ENCODE peak calls at places on chromosome 15, in seven cellular contexts. One of them, this sample, is unnamed.

GRCh38 chr15:92892201-92892555 is 7.9 kb upstream of the CHD2 start:
- DNase-seq in thyroid gland: no peak
- DNase-seq in CD4-positive, alpha-beta memory T cell: no peak
- DNase-seq in lower leg skin: no peak
- DNase-seq in WERI-Rb-1: no peak
- DNase-seq in GM23248: no peak
- DNase-seq in dorsolateral prefrontal cortex: no peak
- DNase-seq in this sample: no peak

GRCh38 chr15:76107169-76107568 is 47.4 kb downstream of the TMEM266 start:
- DNase-seq in thyroid gland: peak
- DNase-seq in WERI-Rb-1: no peak
- DNase-seq in CD4-positive, alpha-beta memory T cell: no peak
- DNase-seq in GM23248: peak
- DNase-seq in lower leg skin: no peak
- DNase-seq in dorsolateral prefrontal cortex: no peak
- DNase-seq in this sample: peak

GRCh38 chr15:92770641-92771040 is 115.1 kb upstream of the FAM174B start:
- DNase-seq in WERI-Rb-1: no peak
- DNase-seq in thyroid gland: no peak
- DNase-seq in CD4-positive, alpha-beta memory T cell: no peak
- DNase-seq in lower leg skin: peak
- DNase-seq in GM23248: no peak
- DNase-seq in dorsolateral prefrontal cortex: no peak
- DNase-seq in this sample: no peak

GRCh38 chr15:92803852-92804609 is 96.1 kb upstream of the CHD2 start:
- DNase-seq in GM23248: peak
- DNase-seq in dorsolateral prefrontal cortex: no peak
- DNase-seq in WERI-Rb-1: no peak
- DNase-seq in CD4-positive, alpha-beta memory T cell: no peak
- DNase-seq in lower leg skin: peak
- DNase-seq in thyroid gland: peak
- DNase-seq in this sample: peak

GRCh38 chr15:78552597-78552996 is 12.4 kb downstream of the PSMA4 start:
- DNase-seq in lower leg skin: no peak
- DNase-seq in dorsolateral prefrontal cortex: no peak
- DNase-seq in thyroid gland: no peak
- DNase-seq in CD4-positive, alpha-beta memory T cell: no peak
- DNase-seq in GM23248: no peak
- DNase-seq in WERI-Rb-1: no peak
- DNase-seq in this sample: no peak

GRCh38 chr15:56339594-56339993 is 25.6 kb upstream of the TEX9 start:
- DNase-seq in lower leg skin: no peak
- DNase-seq in GM23248: peak
- DNase-seq in dorsolateral prefrontal cortex: no peak
- DNase-seq in CD4-positive, alpha-beta memory T cell: no peak
- DNase-seq in thyroid gland: no peak
- DNase-seq in WERI-Rb-1: no peak
- DNase-seq in this sample: peak

GRCh38 chr15:68403161-68403941 is 28.6 kb downstream of the ITGA11 start:
- DNase-seq in GM23248: no peak
- DNase-seq in thyroid gland: no peak
- DNase-seq in dorsolateral prefrontal cortex: no peak
- DNase-seq in WERI-Rb-1: no peak
- DNase-seq in lower leg skin: peak
- DNase-seq in CD4-positive, alpha-beta memory T cell: no peak
- DNase-seq in this sample: no peak

GRCh38 chr15:37102315-37103021 is 2.1 kb upstream of the MEIS2 start:
- DNase-seq in CD4-positive, alpha-beta memory T cell: no peak
- DNase-seq in WERI-Rb-1: peak
- DNase-seq in GM23248: peak
- DNase-seq in dorsolateral prefrontal cortex: no peak
- DNase-seq in thyroid gland: no peak
- DNase-seq in lower leg skin: no peak
- DNase-seq in this sample: no peak

GRCh38 chr15:101064795-101065569 is 145.8 kb downstream of the LRRK1 start:
- DNase-seq in lower leg skin: no peak
- DNase-seq in GM23248: no peak
- DNase-seq in WERI-Rb-1: no peak
- DNase-seq in dorsolateral prefrontal cortex: no peak
- DNase-seq in CD4-positive, alpha-beta memory T cell: no peak
- DNase-seq in thyroid gland: no peak
- DNase-seq in this sample: no peak

GRCh38 chr15:51907136-51907862 is 64.3 kb downstream of the LEO1 start:
- DNase-seq in thyroid gland: peak
- DNase-seq in GM23248: peak
- DNase-seq in WERI-Rb-1: no peak
- DNase-seq in CD4-positive, alpha-beta memory T cell: no peak
- DNase-seq in dorsolateral prefrontal cortex: no peak
- DNase-seq in lower leg skin: no peak
- DNase-seq in this sample: no peak

GRCh38 chr15:86163771-86164170 is 84.1 kb downstream of the AGBL1 start:
- DNase-seq in lower leg skin: no peak
- DNase-seq in WERI-Rb-1: no peak
- DNase-seq in GM23248: no peak
- DNase-seq in CD4-positive, alpha-beta memory T cell: no peak
- DNase-seq in thyroid gland: no peak
- DNase-seq in dorsolateral prefrontal cortex: no peak
- DNase-seq in this sample: no peak

GRCh38 chr15:41284425-41285177 is 47.8 kb downstream of the OIP5 start:
- DNase-seq in dorsolateral prefrontal cortex: no peak
- DNase-seq in WERI-Rb-1: no peak
- DNase-seq in thyroid gland: peak
- DNase-seq in CD4-positive, alpha-beta memory T cell: peak
- DNase-seq in lower leg skin: peak
- DNase-seq in GM23248: peak
- DNase-seq in this sample: peak

GRCh38 chr15:88912500-88912921 is 668 bp downstream of the MFGE8 start:
- DNase-seq in WERI-Rb-1: peak
- DNase-seq in lower leg skin: no peak
- DNase-seq in thyroid gland: peak
- DNase-seq in dorsolateral prefrontal cortex: no peak
- DNase-seq in CD4-positive, alpha-beta memory T cell: no peak
- DNase-seq in GM23248: peak
- DNase-seq in this sample: no peak

GRCh38 chr15:88908697-88909621 is 4.2 kb downstream of the MFGE8 start:
- DNase-seq in GM23248: no peak
- DNase-seq in lower leg skin: peak
- DNase-seq in CD4-positive, alpha-beta memory T cell: no peak
- DNase-seq in thyroid gland: no peak
- DNase-seq in WERI-Rb-1: no peak
- DNase-seq in dorsolateral prefrontal cortex: no peak
- DNase-seq in this sample: no peak

GRCh38 chr15:88908123-88908522 is 5.1 kb downstream of the MFGE8 start:
- DNase-seq in CD4-positive, alpha-beta memory T cell: no peak
- DNase-seq in dorsolateral prefrontal cortex: no peak
- DNase-seq in lower leg skin: peak
- DNase-seq in WERI-Rb-1: no peak
- DNase-seq in thyroid gland: no peak
- DNase-seq in GM23248: no peak
- DNase-seq in this sample: no peak

GRCh38 chr15:88911766-88912118 is 1.4 kb downstream of the MFGE8 start:
- DNase-seq in CD4-positive, alpha-beta memory T cell: no peak
- DNase-seq in dorsolateral prefrontal cortex: no peak
- DNase-seq in WERI-Rb-1: peak
- DNase-seq in GM23248: peak
- DNase-seq in lower leg skin: peak
- DNase-seq in thyroid gland: peak
- DNase-seq in this sample: peak

DNA sequence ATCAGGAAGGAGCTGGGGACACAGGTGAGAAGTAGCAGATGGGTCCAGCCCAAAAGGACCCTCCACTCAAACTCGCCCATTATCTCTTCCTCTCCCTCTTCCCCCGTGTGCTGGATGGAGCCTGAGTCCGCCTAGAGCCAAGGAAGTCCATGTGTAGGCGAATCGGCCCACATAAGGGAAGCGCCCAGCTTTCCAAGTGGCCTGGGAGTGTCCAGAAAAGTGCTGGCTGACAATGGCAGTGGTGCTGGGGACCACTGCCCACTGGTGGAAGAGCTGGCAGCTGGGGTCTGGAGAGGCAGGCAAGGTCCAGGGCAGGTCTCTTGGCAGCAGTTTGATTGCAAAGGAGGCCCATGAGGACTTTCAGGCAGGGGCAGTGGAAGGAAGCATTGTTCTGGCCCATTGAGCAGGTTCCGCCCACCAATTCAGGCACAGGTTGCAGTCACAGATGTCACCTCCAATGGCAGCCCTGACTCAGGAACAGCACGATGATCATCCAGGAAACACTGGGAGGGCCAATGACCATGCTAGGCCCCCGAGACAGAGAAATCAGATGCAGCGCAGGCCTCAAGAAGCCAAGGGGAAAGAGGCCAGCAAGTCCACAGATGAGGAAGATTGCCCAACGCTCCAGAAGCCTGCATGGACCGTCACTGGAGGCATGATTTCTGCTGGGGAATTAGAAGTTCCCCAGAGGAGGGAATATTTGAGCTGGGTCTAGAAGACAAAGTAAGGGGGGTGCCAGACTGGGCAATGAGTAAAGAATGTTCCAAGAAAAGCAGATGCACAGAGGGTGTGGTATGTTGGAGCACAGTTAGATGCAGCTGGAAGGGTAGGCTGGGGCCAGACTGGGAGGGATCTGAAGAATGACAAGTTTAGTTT is 3.0 kb downstream of the MFGE8 start:
- DNase-seq in GM23248: peak
- DNase-seq in lower leg skin: peak
- DNase-seq in WERI-Rb-1: no peak
- DNase-seq in CD4-positive, alpha-beta memory T cell: no peak
- DNase-seq in thyroid gland: peak
- DNase-seq in dorsolateral prefrontal cortex: no peak
- DNase-seq in this sample: no peak
- H3K4me3 ChIP-seq in GM23248: no peak
- H3K4me3 ChIP-seq in lower leg skin: no peak
- H3K4me3 ChIP-seq in WERI-Rb-1: no peak
- H3K4me3 ChIP-seq in CD4-positive, alpha-beta memory T cell: no peak
- H3K4me3 ChIP-seq in thyroid gland: no peak
- H3K4me3 ChIP-seq in dorsolateral prefrontal cortex: no peak
- H3K4me3 ChIP-seq in this sample: no peak

DNA sequence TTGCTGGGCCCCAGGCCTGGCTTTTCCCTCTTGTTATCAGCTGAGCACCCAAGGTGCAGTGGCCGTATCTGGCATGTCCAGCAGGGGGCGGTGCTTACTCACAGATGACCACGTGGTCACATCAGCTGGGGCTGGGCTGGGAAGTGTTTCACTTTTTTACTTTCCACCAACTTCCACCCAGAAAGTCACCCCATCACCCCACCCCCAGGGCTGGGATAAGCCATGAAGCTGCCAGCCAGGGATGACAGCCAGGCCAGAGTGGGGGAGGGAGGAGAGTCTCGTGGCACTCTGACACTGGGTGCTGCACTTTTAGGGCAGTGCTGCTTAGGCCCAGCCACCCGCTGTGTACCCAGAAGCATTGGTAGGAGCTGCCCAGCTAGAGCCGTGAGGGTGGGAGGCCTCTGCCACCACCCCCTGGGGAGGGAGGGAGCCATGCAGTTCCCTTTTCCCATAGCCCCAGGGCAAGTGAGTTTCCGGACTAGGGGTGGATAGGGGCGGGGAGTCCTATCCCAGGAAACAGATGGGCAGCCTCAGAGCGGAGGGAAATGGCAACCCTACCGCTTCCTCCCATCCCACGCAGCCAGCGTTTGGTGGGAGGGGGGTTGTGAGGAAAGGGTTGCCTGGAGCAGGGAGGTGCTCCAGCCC is 6.1 kb downstream of the PPCDC start:
- DNase-seq in dorsolateral prefrontal cortex: peak
- DNase-seq in WERI-Rb-1: peak
- DNase-seq in GM23248: peak
- DNase-seq in CD4-positive, alpha-beta memory T cell: peak
- DNase-seq in thyroid gland: peak
- DNase-seq in lower leg skin: peak
- DNase-seq in this sample: peak
- H3K4me3 ChIP-seq in dorsolateral prefrontal cortex: no peak
- H3K4me3 ChIP-seq in WERI-Rb-1: peak
- H3K4me3 ChIP-seq in GM23248: peak
- H3K4me3 ChIP-seq in CD4-positive, alpha-beta memory T cell: no peak
- H3K4me3 ChIP-seq in thyroid gland: no peak
- H3K4me3 ChIP-seq in lower leg skin: no peak
- H3K4me3 ChIP-seq in this sample: no peak

DNA sequence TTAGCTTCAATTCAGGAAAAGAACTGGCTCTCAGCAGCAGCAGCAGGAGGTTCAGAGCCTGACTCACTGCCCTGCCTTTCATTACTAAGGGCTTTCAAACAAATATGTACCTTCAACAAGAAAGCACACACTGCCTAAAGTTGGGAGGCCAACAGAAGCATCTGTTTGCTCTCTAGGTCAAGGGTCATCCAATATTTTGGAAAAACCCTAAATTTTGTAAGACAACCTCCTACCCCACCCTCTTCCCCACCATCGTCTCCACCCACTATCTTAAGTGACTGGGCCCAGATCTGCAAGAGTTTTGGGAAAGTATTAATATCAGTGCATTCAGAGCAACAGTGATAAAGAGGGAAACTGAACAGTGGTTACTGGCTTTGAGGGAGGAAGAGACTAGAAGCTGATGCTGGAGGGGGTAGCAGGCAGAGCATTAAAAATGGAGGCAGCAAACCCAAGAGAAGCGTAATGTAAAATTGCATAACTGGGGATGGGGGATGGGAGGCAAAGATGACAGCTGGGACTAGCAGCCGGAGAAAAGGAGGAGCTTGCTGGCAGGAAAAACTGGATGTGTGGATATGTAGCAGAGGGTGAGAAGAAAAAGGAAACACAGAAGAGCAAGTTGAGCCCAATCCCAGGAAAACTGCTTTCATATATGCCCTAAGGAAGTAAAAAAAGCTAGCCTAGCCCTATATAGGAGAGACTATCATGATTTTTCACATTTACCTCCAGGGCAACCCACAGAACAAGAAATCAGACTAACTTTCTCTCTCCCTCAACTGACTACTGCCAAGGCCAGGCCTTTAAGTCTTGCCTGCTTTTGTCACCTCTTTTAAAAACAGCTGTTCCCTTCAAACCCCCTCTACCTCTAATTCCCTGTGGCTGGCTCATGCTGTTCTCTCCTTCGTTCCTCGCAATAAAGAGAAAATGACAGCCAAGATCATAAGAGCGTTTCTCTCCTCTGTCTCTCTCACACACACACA is 31.5 kb downstream of the NPTN start:
- DNase-seq in GM23248: peak
- DNase-seq in thyroid gland: no peak
- DNase-seq in WERI-Rb-1: peak
- DNase-seq in dorsolateral prefrontal cortex: no peak
- DNase-seq in CD4-positive, alpha-beta memory T cell: no peak
- DNase-seq in lower leg skin: no peak
- DNase-seq in this sample: peak
- H3K4me3 ChIP-seq in GM23248: peak
- H3K4me3 ChIP-seq in thyroid gland: no peak
- H3K4me3 ChIP-seq in WERI-Rb-1: no peak
- H3K4me3 ChIP-seq in dorsolateral prefrontal cortex: peak
- H3K4me3 ChIP-seq in CD4-positive, alpha-beta memory T cell: no peak
- H3K4me3 ChIP-seq in lower leg skin: no peak
- H3K4me3 ChIP-seq in this sample: no peak

DNA sequence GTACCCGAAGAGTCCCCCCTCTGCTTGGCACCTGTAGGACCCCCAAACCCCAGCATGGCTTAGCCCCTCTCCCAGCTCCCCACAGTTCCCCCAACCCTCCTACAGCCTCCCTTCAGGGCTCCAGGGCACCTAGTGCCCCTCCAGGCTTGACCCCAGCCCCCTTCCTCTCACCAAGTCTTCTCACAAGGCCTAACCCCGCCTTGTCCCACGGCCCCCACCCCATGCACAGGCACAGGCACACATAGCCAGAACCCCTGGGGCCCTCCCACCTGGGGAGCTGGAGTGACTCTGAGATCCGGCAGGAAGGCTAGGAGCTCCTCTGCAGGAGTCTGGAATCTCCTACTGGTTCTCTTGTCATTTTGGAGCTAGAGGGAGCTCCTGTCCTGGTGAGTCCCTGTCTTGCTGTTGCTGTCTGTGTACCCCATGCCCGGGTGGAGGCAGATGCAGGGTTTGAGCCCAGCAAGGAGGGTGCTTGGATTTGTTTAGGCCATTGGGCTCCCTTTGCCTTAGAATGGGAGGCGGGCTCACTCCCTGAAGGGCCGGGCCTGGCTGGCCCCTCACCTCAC is 39.6 kb downstream of the KLF13 start:
- DNase-seq in GM23248: peak
- DNase-seq in WERI-Rb-1: no peak
- DNase-seq in thyroid gland: peak
- DNase-seq in CD4-positive, alpha-beta memory T cell: no peak
- DNase-seq in lower leg skin: peak
- DNase-seq in dorsolateral prefrontal cortex: no peak
- DNase-seq in this sample: no peak
- H3K4me3 ChIP-seq in GM23248: no peak
- H3K4me3 ChIP-seq in WERI-Rb-1: no peak
- H3K4me3 ChIP-seq in thyroid gland: no peak
- H3K4me3 ChIP-seq in CD4-positive, alpha-beta memory T cell: peak
- H3K4me3 ChIP-seq in lower leg skin: no peak
- H3K4me3 ChIP-seq in dorsolateral prefrontal cortex: peak
- H3K4me3 ChIP-seq in this sample: no peak

This sample was measured in MG63.